ENCODE peak calls at places on chromosomes 4 and X, in seven cellular contexts. M, T, K, I, P, V and U are unnamed samples.

GRCh38 chr4:180098601-180099000 is 2144.6 kb upstream of the TENM3 start:
- DNase-seq in M (no peak), T (no peak), K (no peak), I (no peak), P (no peak), V (no peak), U (no peak)

GRCh38 chr4:52712991-52713275 is 38.3 kb downstream of the ERVMER34-1 start:
- DNase-seq in M (no peak), T (no peak), K (no peak), I (no peak), P (no peak), V (no peak), U (peak)

GRCh38 chr4:7772708-7773385 is 166.8 kb downstream of the AFAP1 start:
- DNase-seq in M (peak), T (no peak), K (no peak), I (peak), P (peak), V (no peak), U (no peak)

GRCh38 chrX:42485621-42486020 is 292.3 kb downstream of the PPP1R2C start:
- DNase-seq in M (no peak), T (no peak), K (no peak), I (no peak), P (no peak), V (no peak), U (no peak)

GRCh38 chr4:153153339-153153851 is 50.8 kb upstream of the TRIM2 start:
- DNase-seq in M (peak), T (peak), K (peak), I (peak), P (no peak), V (peak), U (no peak)

GRCh38 chr4:105129286-105129685 is 17.4 kb upstream of the TET2 start:
- DNase-seq in M (no peak), T (no peak), K (no peak), I (no peak), P (no peak), V (no peak), U (no peak)

GRCh38 chrX:77917294-77917933 is 6.9 kb downstream of the ATP7A start:
- DNase-seq in M (no peak), T (no peak), K (no peak), I (no peak), P (no peak), V (no peak), U (no peak)

GRCh38 chrX:17697191-17697590 is 40.1 kb upstream of the SCML1 start:
- DNase-seq in M (no peak), T (no peak), K (no peak), I (no peak), P (no peak), V (peak), U (no peak)

GRCh38 chr4:99625369-99625768 is 32.3 kb downstream of the C4orf54 start:
- DNase-seq in M (no peak), T (no peak), K (no peak), I (no peak), P (no peak), V (no peak), U (no peak)

GRCh38 chrX:153361781-153362397 is 27.9 kb downstream of the ZNF275 start:
- DNase-seq in M (no peak), T (no peak), K (no peak), I (no peak), P (no peak), V (no peak), U (no peak)

GRCh38 chrX:129427267-129427666 is 96.0 kb downstream of the SMARCA1 start:
- DNase-seq in M (no peak), T (no peak), K (no peak), I (no peak), P (no peak), V (no peak), U (no peak)

GRCh38 chrX:119758682-119759332 is 419 bp downstream of the SOWAHD start:
- DNase-seq in M (peak), T (no peak), K (no peak), I (no peak), P (no peak), V (no peak), U (peak)

GRCh38 chr4:26058537-26058936 is 144.5 kb downstream of the SMIM20 start:
- DNase-seq in M (no peak), T (no peak), K (no peak), I (no peak), P (no peak), V (no peak), U (no peak)

GRCh38 chr4:127856485-127857447 is 23.9 kb upstream of the PLK4 start:
- DNase-seq in M (no peak), T (no peak), K (no peak), I (no peak), P (no peak), V (peak), U (no peak)

GRCh38 chr4:183905593-183906485 is 732 bp downstream of the STOX2 start:
- DNase-seq in M (peak), T (peak), K (peak), I (peak), P (no peak), V (peak), U (no peak)

GRCh38 chr4:150619032-150619431 is 37.1 kb downstream of the MAB21L2 start:
- DNase-seq in M (no peak), T (no peak), K (no peak), I (no peak), P (no peak), V (peak), U (no peak)

GRCh38 chrX:152072236-152072635 is 66.1 kb downstream of the MAGEA10 start:
- DNase-seq in M (no peak), T (peak), K (no peak), I (no peak), P (no peak), V (peak), U (no peak)

GRCh38 chr4:99845708-99846469 is 29.3 kb downstream of the DAPP1 start:
- DNase-seq in M (no peak), T (no peak), K (no peak), I (no peak), P (no peak), V (no peak), U (no peak)

GRCh38 chr4:55183926-55184599 is 58.7 kb upstream of the KDR start:
- DNase-seq in M (no peak), T (peak), K (no peak), I (no peak), P (no peak), V (peak), U (no peak)

GRCh38 chr4:73341454-73341853 is 62.6 kb upstream of the ALB start:
- DNase-seq in M (peak), T (peak), K (no peak), I (no peak), P (no peak), V (peak), U (peak)

GRCh38 chrX:9816094-9816700 is 30.0 kb downstream of the SHROOM2 start:
- DNase-seq in M (no peak), T (no peak), K (no peak), I (no peak), P (no peak), V (no peak), U (no peak)

GRCh38 chr4:109562457-109563237 is 2.6 kb downstream of the MCUB start:
- DNase-seq in M (no peak), T (no peak), K (no peak), I (no peak), P (no peak), V (no peak), U (no peak)

GRCh38 chr4:151599876-151600275 is 160.9 kb downstream of the GATB start:
- DNase-seq in M (no peak), T (no peak), K (no peak), I (no peak), P (no peak), V (peak), U (no peak)

GRCh38 chrX:21778236-21778635 is 20.3 kb upstream of the SMPX start:
- DNase-seq in M (no peak), T (no peak), K (no peak), I (no peak), P (no peak), V (no peak), U (no peak)

GRCh38 chr4:183402771-183403170 is 41.7 kb upstream of the CDKN2AIP start:
- DNase-seq in M (no peak), T (no peak), K (no peak), I (no peak), P (no peak), V (no peak), U (no peak)

GRCh38 chr4:48127231-48127881 is 6.7 kb downstream of the TXK start:
- DNase-seq in M (no peak), T (no peak), K (no peak), I (no peak), P (no peak), V (no peak), U (no peak)

GRCh38 chr4:73311428-73311827 is 52.8 kb upstream of the ANKRD17 start:
- DNase-seq in M (no peak), T (peak), K (no peak), I (no peak), P (no peak), V (peak), U (peak)

GRCh38 chrX:103467156-103467555 is 52.1 kb downstream of the RAB40A start:
- DNase-seq in M (no peak), T (no peak), K (no peak), I (no peak), P (no peak), V (peak), U (no peak)

GRCh38 chrX:40105791-40106676 is 8.3 kb upstream of the BCOR start:
- DNase-seq in M (peak), T (peak), K (no peak), I (peak), P (peak), V (no peak), U (peak)
- H3K4me3 ChIP-seq in M (peak), T (peak), K (peak), I (peak), P (peak), V (peak), U (peak)

GRCh38 chr4:102823464-102823863 is 3.9 kb downstream of the UBE2D3 start:
- DNase-seq in M (no peak), T (no peak), K (no peak), I (no peak), P (no peak), V (no peak), U (no peak)

GRCh38 chr4:102817021-102817605 is 10.2 kb downstream of the UBE2D3 start:
- DNase-seq in M (no peak), T (no peak), K (no peak), I (no peak), P (no peak), V (no peak), U (no peak)

GRCh38 chr4:102817613-102818268 is 9.6 kb downstream of the UBE2D3 start:
- DNase-seq in M (no peak), T (no peak), K (no peak), I (no peak), P (no peak), V (no peak), U (no peak)

GRCh38 chr4:102815981-102816380 is 11.4 kb downstream of the UBE2D3 start:
- DNase-seq in M (no peak), T (peak), K (no peak), I (no peak), P (no peak), V (peak), U (no peak)

DNA sequence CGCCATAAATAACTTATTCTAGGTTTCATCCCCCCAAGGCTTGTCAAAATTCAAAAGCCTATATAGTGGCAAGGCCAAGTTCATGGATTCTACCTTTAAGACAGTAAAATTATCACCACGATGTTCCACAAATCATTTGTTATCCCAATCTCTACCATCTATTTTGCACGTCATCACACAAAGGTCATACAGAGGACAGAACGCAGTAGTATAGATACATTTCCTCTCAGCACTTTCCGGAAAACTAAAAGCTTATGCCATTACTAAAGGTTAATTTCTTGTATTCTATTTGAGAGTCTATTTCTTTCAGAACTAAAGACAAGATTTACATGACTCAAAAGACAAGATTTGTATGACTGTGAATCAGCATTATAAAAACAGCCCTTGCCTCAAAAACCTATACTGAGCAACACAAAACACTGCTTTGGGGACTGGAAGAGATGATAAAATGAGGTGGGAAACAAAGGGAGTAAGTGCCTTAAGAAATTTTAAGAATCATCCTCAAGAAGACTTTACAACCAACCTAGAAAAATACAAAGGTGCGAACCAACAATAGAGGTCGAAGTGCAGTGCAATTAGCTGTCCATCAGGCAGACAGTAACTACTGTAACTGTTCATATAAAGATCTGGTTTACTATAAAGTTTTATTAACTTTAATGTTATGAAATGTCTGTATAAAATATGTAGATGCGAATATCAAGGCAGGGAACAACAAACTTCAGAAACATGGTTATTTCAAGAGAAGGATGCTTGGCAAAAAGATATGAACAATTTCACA is 7.6 kb downstream of the UBE2D3 start:
- DNase-seq in M (no peak), T (no peak), K (no peak), I (no peak), P (no peak), V (peak), U (no peak)
- H3K4me3 ChIP-seq in M (no peak), T (no peak), K (no peak), I (no peak), P (no peak), V (no peak), U (no peak)

GRCh38 chr4:85028910-85029309 is 62.4 kb upstream of the WDFY3 start:
- DNase-seq in M (no peak), T (peak), K (no peak), I (no peak), P (no peak), V (peak), U (peak)

GRCh38 chr4:85024671-85025070 is 58.2 kb upstream of the WDFY3 start:
- DNase-seq in M (no peak), T (no peak), K (no peak), I (no peak), P (no peak), V (no peak), U (no peak)

GRCh38 chr4:85030156-85030555 is 63.7 kb upstream of the WDFY3 start:
- DNase-seq in M (no peak), T (no peak), K (no peak), I (no peak), P (no peak), V (no peak), U (no peak)

DNA sequence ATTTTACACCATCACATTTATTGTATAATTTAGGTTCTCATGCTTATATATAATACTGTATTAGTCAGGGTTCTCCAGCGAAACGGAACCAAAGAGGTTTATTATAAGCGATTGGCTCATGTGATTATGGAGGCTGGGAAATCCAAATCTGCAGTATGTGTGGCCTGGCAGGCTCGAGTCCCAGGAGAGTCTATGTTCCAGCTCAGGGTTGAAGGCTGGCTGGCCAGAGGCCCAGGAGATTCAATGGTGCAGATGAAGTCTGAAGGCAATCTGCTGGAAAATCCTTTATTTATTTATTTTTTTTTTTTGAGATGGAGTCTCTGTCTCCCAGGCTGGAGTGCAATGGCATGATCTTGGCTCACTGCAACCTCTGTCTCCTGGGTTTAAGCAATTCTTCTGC is 63.0 kb upstream of the WDFY3 start:
- DNase-seq in M (no peak), T (no peak), K (no peak), I (no peak), P (no peak), V (no peak), U (no peak)
- H3K4me3 ChIP-seq in M (no peak), T (no peak), K (no peak), I (no peak), P (no peak), V (no peak), U (no peak)

GRCh38 chr4:4803216-4803903 is 56.1 kb upstream of the MSX1 start:
- DNase-seq in M (no peak), T (no peak), K (no peak), I (no peak), P (no peak), V (no peak), U (no peak)
- H3K4me3 ChIP-seq in M (no peak), T (no peak), K (no peak), I (no peak), P (no peak), V (no peak), U (no peak)

GRCh38 chr4:147704846-147705245 is 20.9 kb upstream of the PRMT9 start:
- DNase-seq in M (no peak), T (no peak), K (no peak), I (no peak), P (no peak), V (peak), U (no peak)

GRCh38 chr4:147709999-147710398 is 21.9 kb upstream of the ARHGAP10 start:
- DNase-seq in M (no peak), T (no peak), K (no peak), I (no peak), P (no peak), V (peak), U (no peak)

GRCh38 chr4:147707892-147708672 is 23.8 kb upstream of the ARHGAP10 start:
- DNase-seq in M (peak), T (peak), K (peak), I (no peak), P (no peak), V (peak), U (peak)
- H3K4me3 ChIP-seq in M (no peak), T (no peak), K (no peak), I (no peak), P (no peak), V (no peak), U (no peak)

GRCh38 chr4:112894951-112895350 is 154.5 kb upstream of the ANK2 start:
- DNase-seq in M (no peak), T (no peak), K (no peak), I (no peak), P (no peak), V (no peak), U (no peak)

GRCh38 chr4:112895785-112896184 is 153.7 kb upstream of the ANK2 start:
- DNase-seq in M (no peak), T (no peak), K (no peak), I (no peak), P (no peak), V (no peak), U (no peak)

GRCh38 chr4:112894480-112894879 is 155.0 kb upstream of the ANK2 start:
- DNase-seq in M (no peak), T (no peak), K (no peak), I (no peak), P (no peak), V (no peak), U (no peak)

GRCh38 chr4:112897548-112897947 is 151.9 kb upstream of the ANK2 start:
- DNase-seq in M (no peak), T (peak), K (no peak), I (no peak), P (no peak), V (no peak), U (peak)

GRCh38 chr4:112896326-112896892 is 153.0 kb upstream of the ANK2 start:
- DNase-seq in M (no peak), T (no peak), K (no peak), I (no peak), P (no peak), V (no peak), U (no peak)
- H3K4me3 ChIP-seq in M (no peak), T (no peak), K (no peak), I (no peak), P (no peak), V (no peak), U (no peak)

DNA sequence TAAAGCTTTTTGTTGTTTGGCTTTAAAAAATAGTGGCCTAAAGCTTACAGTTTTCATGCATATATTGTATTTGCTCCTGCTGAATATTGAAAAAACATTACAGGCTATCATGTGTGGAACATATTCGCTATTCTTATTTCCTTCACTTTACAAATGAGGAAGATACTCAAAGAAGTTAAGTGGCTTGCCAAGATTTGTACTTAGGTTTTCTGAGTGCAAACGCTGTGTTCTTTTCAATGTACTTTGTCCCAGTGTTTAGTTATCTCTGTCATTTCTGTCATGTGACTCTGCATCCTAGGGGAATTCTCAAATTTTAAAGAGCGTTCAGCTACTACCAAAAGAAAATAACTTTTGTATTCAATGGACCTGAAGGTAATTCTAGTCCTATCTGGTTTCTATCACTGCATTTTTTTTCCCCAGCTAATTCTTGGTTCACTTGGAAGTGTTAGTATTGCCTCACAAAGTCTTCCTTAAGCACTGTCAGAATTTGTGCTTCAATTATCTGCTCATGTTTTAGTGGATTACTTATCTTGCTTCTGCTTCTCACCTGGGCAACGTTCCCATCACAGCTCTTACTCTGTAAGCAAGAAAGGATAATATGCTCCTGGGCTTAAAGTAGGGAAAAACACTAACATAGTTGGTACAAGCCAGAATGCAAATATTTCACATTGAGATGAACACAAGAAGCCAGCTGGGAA is 7.0 kb upstream of the PTPN13 start:
- DNase-seq in M (no peak), T (no peak), K (no peak), I (no peak), P (no peak), V (no peak), U (no peak)
- H3K4me3 ChIP-seq in M (no peak), T (no peak), K (no peak), I (no peak), P (no peak), V (no peak), U (no peak)

GRCh38 chrX:23373129-23373804 is 38.6 kb downstream of the PTCHD1 start:
- DNase-seq in M (no peak), T (peak), K (no peak), I (no peak), P (no peak), V (peak), U (no peak)

GRCh38 chrX:23369037-23369436 is 34.4 kb downstream of the PTCHD1 start:
- DNase-seq in M (no peak), T (no peak), K (no peak), I (no peak), P (no peak), V (no peak), U (no peak)

GRCh38 chrX:23376581-23376980 is 41.9 kb downstream of the PTCHD1 start:
- DNase-seq in M (no peak), T (no peak), K (no peak), I (no peak), P (no peak), V (no peak), U (no peak)

GRCh38 chrX:23372220-23372902 is 37.7 kb downstream of the PTCHD1 start:
- DNase-seq in M (no peak), T (no peak), K (no peak), I (no peak), P (no peak), V (no peak), U (no peak)

DNA sequence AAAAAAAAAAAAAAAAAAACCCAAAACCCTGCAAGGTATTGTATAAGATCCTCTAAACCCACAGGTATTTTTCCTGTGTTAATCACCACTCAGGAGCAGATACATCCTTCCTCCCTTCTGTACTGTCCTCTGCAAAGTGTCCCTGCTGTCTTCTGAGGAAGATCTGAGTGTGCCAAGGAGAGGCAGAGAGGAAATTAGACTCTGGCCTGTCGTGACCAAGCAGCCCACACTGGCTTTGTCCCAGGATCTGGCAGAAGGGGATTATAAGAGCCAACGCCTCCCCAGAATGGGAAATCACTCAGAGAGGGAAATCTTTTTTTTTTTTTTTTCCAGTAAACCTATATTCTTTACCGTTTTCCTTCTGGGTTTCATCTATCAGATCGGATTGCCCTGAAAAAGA is 39.6 kb downstream of the PTCHD1 start:
- DNase-seq in M (no peak), T (no peak), K (no peak), I (no peak), P (no peak), V (no peak), U (no peak)
- H3K4me3 ChIP-seq in M (no peak), T (no peak), K (no peak), I (no peak), P (no peak), V (no peak), U (no peak)